ENCODE peak calls at places on chromosomes 5 and 9, in nine cellular contexts. One of them, this sample, is unnamed.

GRCh38 chr5:135864503-135865443 is 30.3 kb downstream of the SLC25A48 start:
- DNase-seq in GM23338: no peak
- DNase-seq in Panc1: no peak
- DNase-seq in HepG2: no peak
- DNase-seq in GM12878: no peak
- DNase-seq in HCT116: no peak
- DNase-seq in A549: no peak
- DNase-seq in SK-N-SH: no peak
- DNase-seq in K562: no peak
- DNase-seq in this sample: no peak

GRCh38 chr5:39192449-39193160 is 26.8 kb downstream of the FYB1 start:
- DNase-seq in GM23338: no peak
- DNase-seq in Panc1: no peak
- DNase-seq in HepG2: no peak
- DNase-seq in GM12878: no peak
- DNase-seq in HCT116: no peak
- DNase-seq in A549: no peak
- DNase-seq in SK-N-SH: no peak
- DNase-seq in K562: no peak
- DNase-seq in this sample: no peak

GRCh38 chr5:159099049-159099760 is 511 bp downstream of the EBF1 start:
- DNase-seq in GM23338: peak; percentile 61
- DNase-seq in Panc1: no peak
- DNase-seq in HepG2: no peak
- DNase-seq in GM12878: no peak
- DNase-seq in HCT116: no peak
- DNase-seq in A549: peak; percentile 48
- DNase-seq in SK-N-SH: peak; percentile 86
- DNase-seq in K562: peak; percentile 52
- DNase-seq in this sample: peak; percentile 22

GRCh38 chr5:169336234-169336633 is 35.3 kb upstream of the SLIT3 start:
- DNase-seq in GM23338: no peak
- DNase-seq in Panc1: no peak
- DNase-seq in HepG2: no peak
- DNase-seq in GM12878: no peak
- DNase-seq in HCT116: no peak
- DNase-seq in A549: no peak
- DNase-seq in SK-N-SH: peak; percentile 24
- DNase-seq in K562: no peak
- DNase-seq in this sample: no peak

GRCh38 chr5:166401391-166401790 is 1890.1 kb upstream of the WWC1 start:
- DNase-seq in GM23338: peak; percentile 13
- DNase-seq in Panc1: no peak
- DNase-seq in HepG2: no peak
- DNase-seq in GM12878: no peak
- DNase-seq in HCT116: no peak
- DNase-seq in A549: no peak
- DNase-seq in SK-N-SH: peak; percentile 35
- DNase-seq in K562: no peak
- DNase-seq in this sample: no peak

GRCh38 chr9:69140123-69140741 is 33.8 kb upstream of the TJP2 start:
- DNase-seq in GM23338: no peak
- DNase-seq in Panc1: no peak
- DNase-seq in HepG2: no peak
- DNase-seq in GM12878: no peak
- DNase-seq in HCT116: no peak
- DNase-seq in A549: no peak
- DNase-seq in SK-N-SH: no peak
- DNase-seq in K562: no peak
- DNase-seq in this sample: no peak

GRCh38 chr5:150585781-150586461 is 54.5 kb upstream of the SYNPO start:
- DNase-seq in GM23338: no peak
- DNase-seq in Panc1: no peak
- DNase-seq in HepG2: no peak
- DNase-seq in GM12878: no peak
- DNase-seq in HCT116: no peak
- DNase-seq in A549: no peak
- DNase-seq in SK-N-SH: no peak
- DNase-seq in K562: no peak
- DNase-seq in this sample: no peak

GRCh38 chr5:36944607-36945225 is 68.1 kb downstream of the NIPBL start:
- DNase-seq in GM23338: peak; percentile 80
- DNase-seq in Panc1: peak; percentile 41
- DNase-seq in HepG2: peak; percentile 49
- DNase-seq in GM12878: no peak
- DNase-seq in HCT116: peak; percentile 51
- DNase-seq in A549: no peak
- DNase-seq in SK-N-SH: peak; percentile 12
- DNase-seq in K562: peak; percentile 12
- DNase-seq in this sample: no peak

GRCh38 chr9:37371565-37372464 is 50.7 kb upstream of the GRHPR start:
- DNase-seq in GM23338: no peak
- DNase-seq in Panc1: no peak
- DNase-seq in HepG2: no peak
- DNase-seq in GM12878: peak; percentile 63
- DNase-seq in HCT116: no peak
- DNase-seq in A549: no peak
- DNase-seq in SK-N-SH: no peak
- DNase-seq in K562: no peak
- DNase-seq in this sample: peak; percentile 10

GRCh38 chr9:130445268-130445983 is 665 bp downstream of the ASS1 start:
- DNase-seq in GM23338: peak; percentile 52
- DNase-seq in Panc1: no peak
- DNase-seq in HepG2: peak; percentile 61
- DNase-seq in GM12878: no peak
- DNase-seq in HCT116: no peak
- DNase-seq in A549: peak; percentile 56
- DNase-seq in SK-N-SH: no peak
- DNase-seq in K562: no peak
- DNase-seq in this sample: no peak
- TF ChIP-seq CTCF in GM23338: no peak
- TF ChIP-seq CTCF in Panc1: no peak
- TF ChIP-seq CTCF in HepG2: peak; percentile 40
- TF ChIP-seq CTCF in GM12878: no peak
- TF ChIP-seq CTCF in HCT116: no peak
- TF ChIP-seq CTCF in A549: no peak
- TF ChIP-seq CTCF in SK-N-SH: no peak
- TF ChIP-seq CTCF in K562: no peak
- TF ChIP-seq CTCF in this sample: no peak

DNA sequence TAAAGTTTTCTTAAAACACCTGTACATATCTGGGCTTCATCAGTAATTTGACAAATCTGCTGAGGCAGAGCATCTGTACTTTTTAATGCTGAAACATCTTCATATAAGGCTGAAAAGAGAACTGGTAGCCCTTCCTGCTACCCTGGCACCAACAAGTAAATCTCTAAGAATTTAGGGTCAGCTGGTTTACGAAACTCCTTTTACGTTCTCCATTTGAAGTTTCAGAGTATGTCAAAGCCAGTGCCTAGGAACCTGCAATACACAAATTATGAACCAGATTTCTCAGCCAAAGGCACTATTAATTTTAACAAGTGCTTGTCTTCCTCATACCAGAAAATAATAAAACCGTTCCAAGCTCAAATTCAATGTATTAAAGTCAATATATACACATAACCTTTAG is 3.8 kb downstream of the ZFAND5 start:
- DNase-seq in GM23338: no peak
- DNase-seq in Panc1: no peak
- DNase-seq in HepG2: no peak
- DNase-seq in GM12878: no peak
- DNase-seq in HCT116: no peak
- DNase-seq in A549: no peak
- DNase-seq in SK-N-SH: no peak
- DNase-seq in K562: no peak
- DNase-seq in this sample: no peak
- H3K4me3 ChIP-seq in GM23338: peak overlapping the region; percentile 95
- H3K4me3 ChIP-seq in Panc1: peak overlapping the region; percentile 88
- H3K4me3 ChIP-seq in HepG2: peak overlapping the region; percentile 81
- H3K4me3 ChIP-seq in GM12878: peak overlapping the region; percentile 35
- H3K4me3 ChIP-seq in HCT116: no peak overlapping the region
- H3K4me3 ChIP-seq in A549: peak overlapping the region; percentile 91
- H3K4me3 ChIP-seq in SK-N-SH: peak overlapping the region; percentile 33
- H3K4me3 ChIP-seq in K562: no peak overlapping the region
- H3K4me3 ChIP-seq in this sample: no peak overlapping the region

GRCh38 chr5:106312360-106312759 is 1358.4 kb downstream of the EFNA5 start:
- DNase-seq in GM23338: no peak
- DNase-seq in Panc1: no peak
- DNase-seq in HepG2: no peak
- DNase-seq in GM12878: no peak
- DNase-seq in HCT116: no peak
- DNase-seq in A549: peak; percentile 10
- DNase-seq in SK-N-SH: no peak
- DNase-seq in K562: no peak
- DNase-seq in this sample: no peak
- TF ChIP-seq REST in GM23338: no peak
- TF ChIP-seq REST in Panc1: no peak
- TF ChIP-seq REST in HepG2: no peak
- TF ChIP-seq REST in GM12878: no peak
- TF ChIP-seq REST in HCT116: no peak
- TF ChIP-seq REST in A549: no peak
- TF ChIP-seq REST in SK-N-SH: no peak
- TF ChIP-seq REST in K562: no peak
- TF ChIP-seq REST in this sample: no peak

GRCh38 chr5:115586525-115587146 is 15.6 kb downstream of the TICAM2 start:
- DNase-seq in GM23338: peak; percentile 41
- DNase-seq in Panc1: no peak
- DNase-seq in HepG2: peak; percentile 4
- DNase-seq in GM12878: no peak
- DNase-seq in HCT116: no peak
- DNase-seq in A549: peak; percentile 14
- DNase-seq in SK-N-SH: peak; percentile 26
- DNase-seq in K562: peak; percentile 14
- DNase-seq in this sample: no peak

GRCh38 chr5:115585265-115585664 is 17.0 kb downstream of the TICAM2 start:
- DNase-seq in GM23338: no peak
- DNase-seq in Panc1: no peak
- DNase-seq in HepG2: no peak
- DNase-seq in GM12878: no peak
- DNase-seq in HCT116: no peak
- DNase-seq in A549: no peak
- DNase-seq in SK-N-SH: no peak
- DNase-seq in K562: no peak
- DNase-seq in this sample: no peak

GRCh38 chr5:115584501-115584900 is 17.8 kb downstream of the TICAM2 start:
- DNase-seq in GM23338: no peak
- DNase-seq in Panc1: no peak
- DNase-seq in HepG2: no peak
- DNase-seq in GM12878: no peak
- DNase-seq in HCT116: no peak
- DNase-seq in A549: no peak
- DNase-seq in SK-N-SH: no peak
- DNase-seq in K562: no peak
- DNase-seq in this sample: no peak

GRCh38 chr5:115580941-115581340 is 21.3 kb downstream of the TICAM2 start:
- DNase-seq in GM23338: no peak
- DNase-seq in Panc1: no peak
- DNase-seq in HepG2: no peak
- DNase-seq in GM12878: no peak
- DNase-seq in HCT116: no peak
- DNase-seq in A549: no peak
- DNase-seq in SK-N-SH: no peak
- DNase-seq in K562: no peak
- DNase-seq in this sample: no peak

GRCh38 chr5:115583474-115583873 is 18.8 kb downstream of the TICAM2 start:
- DNase-seq in GM23338: peak; percentile 13
- DNase-seq in Panc1: no peak
- DNase-seq in HepG2: no peak
- DNase-seq in GM12878: no peak
- DNase-seq in HCT116: no peak
- DNase-seq in A549: no peak
- DNase-seq in SK-N-SH: no peak
- DNase-seq in K562: no peak
- DNase-seq in this sample: no peak
- TF ChIP-seq CTCF in GM23338: no peak
- TF ChIP-seq CTCF in Panc1: no peak
- TF ChIP-seq CTCF in HepG2: no peak
- TF ChIP-seq CTCF in GM12878: no peak
- TF ChIP-seq CTCF in HCT116: no peak
- TF ChIP-seq CTCF in A549: no peak
- TF ChIP-seq CTCF in SK-N-SH: no peak
- TF ChIP-seq CTCF in K562: no peak
- TF ChIP-seq CTCF in this sample: no peak

GRCh38 chr5:138000102-138000723 is 32.7 kb downstream of the FAM13B start:
- DNase-seq in GM23338: no peak
- DNase-seq in Panc1: peak; percentile 69
- DNase-seq in HepG2: peak; percentile 77
- DNase-seq in GM12878: no peak
- DNase-seq in HCT116: peak; percentile 35
- DNase-seq in A549: peak; percentile 16
- DNase-seq in SK-N-SH: no peak
- DNase-seq in K562: no peak
- DNase-seq in this sample: no peak

GRCh38 chr5:137994556-137994955 is 38.3 kb downstream of the FAM13B start:
- DNase-seq in GM23338: no peak
- DNase-seq in Panc1: no peak
- DNase-seq in HepG2: no peak
- DNase-seq in GM12878: no peak
- DNase-seq in HCT116: no peak
- DNase-seq in A549: no peak
- DNase-seq in SK-N-SH: no peak
- DNase-seq in K562: no peak
- DNase-seq in this sample: no peak

GRCh38 chr5:137995747-137996123 is 37.1 kb downstream of the FAM13B start:
- DNase-seq in GM23338: no peak
- DNase-seq in Panc1: no peak
- DNase-seq in HepG2: no peak
- DNase-seq in GM12878: no peak
- DNase-seq in HCT116: no peak
- DNase-seq in A549: no peak
- DNase-seq in SK-N-SH: no peak
- DNase-seq in K562: no peak
- DNase-seq in this sample: no peak

GRCh38 chr5:137997726-137998213 is 35.1 kb downstream of the FAM13B start:
- DNase-seq in GM23338: no peak
- DNase-seq in Panc1: no peak
- DNase-seq in HepG2: peak; percentile 18
- DNase-seq in GM12878: peak; percentile 64
- DNase-seq in HCT116: no peak
- DNase-seq in A549: no peak
- DNase-seq in SK-N-SH: no peak
- DNase-seq in K562: no peak
- DNase-seq in this sample: peak; percentile 1

DNA sequence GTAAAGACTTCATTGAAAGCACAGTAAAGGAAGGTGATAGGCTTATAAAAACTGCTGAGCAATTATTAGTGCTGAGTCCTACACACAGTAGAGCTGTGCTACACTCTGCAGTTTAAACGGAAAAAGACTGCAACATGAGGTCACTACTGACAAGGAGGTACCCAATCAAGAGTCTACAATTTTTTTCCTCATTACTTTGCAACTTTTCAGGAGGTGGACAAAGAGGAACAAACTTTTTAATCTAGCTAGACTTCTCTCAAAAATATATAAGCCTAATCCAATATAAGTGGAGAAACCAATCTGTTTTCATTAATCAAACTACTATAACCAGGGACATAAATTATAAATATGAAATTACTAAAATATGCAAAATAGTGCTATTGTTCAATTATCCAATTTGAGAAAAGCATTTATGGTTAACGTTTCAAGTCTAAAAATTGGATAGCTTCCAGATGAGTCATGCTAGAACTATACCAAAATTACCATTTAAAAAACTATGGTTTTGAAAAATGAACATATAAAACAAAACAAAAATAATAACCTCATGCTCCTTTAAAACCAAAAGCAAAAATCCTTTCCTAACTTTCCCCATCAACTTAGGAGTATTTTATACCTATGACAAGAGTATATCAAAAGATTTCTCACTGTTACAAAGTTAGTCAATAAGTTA is 37.7 kb downstream of the FAM13B start:
- DNase-seq in GM23338: no peak
- DNase-seq in Panc1: no peak
- DNase-seq in HepG2: peak; percentile 6
- DNase-seq in GM12878: no peak
- DNase-seq in HCT116: no peak
- DNase-seq in A549: no peak
- DNase-seq in SK-N-SH: no peak
- DNase-seq in K562: peak; percentile 41
- DNase-seq in this sample: peak; percentile 41
- H3K4me3 ChIP-seq in GM23338: no peak overlapping the region
- H3K4me3 ChIP-seq in Panc1: no peak overlapping the region
- H3K4me3 ChIP-seq in HepG2: no peak overlapping the region
- H3K4me3 ChIP-seq in GM12878: no peak overlapping the region
- H3K4me3 ChIP-seq in HCT116: no peak overlapping the region
- H3K4me3 ChIP-seq in A549: no peak overlapping the region
- H3K4me3 ChIP-seq in SK-N-SH: no peak overlapping the region
- H3K4me3 ChIP-seq in K562: peak overlapping the region; percentile 22
- H3K4me3 ChIP-seq in this sample: no peak overlapping the region

This sample was measured in HL-60.